ENCODE peak calls at places on chromosome 11, in eight cellular contexts. C is CD4-positive, CD25-positive, alpha-beta regulatory T cell; D is gastrocnemius medialis; F is heart left ventricle; A is SJCRH30; Q is cardiac muscle cell; V is heart right ventricle; T is adrenal gland. L is an unnamed sample.

GRCh38 chr11:2374456-2375201 is 2.5 kb upstream of the CD81 start:
- DNase-seq in C (no peak), D (no peak), F (no peak), A (no peak), Q (no peak), V (no peak), T (peak; percentile 8), L (no peak)

GRCh38 chr11:57424802-57425564 is 1.9 kb downstream of the SLC43A3 start:
- DNase-seq in C (peak; percentile 85), D (peak; percentile 69), F (peak; percentile 86), A (peak; percentile 85), Q (peak; percentile 97), V (peak; percentile 57), T (peak; percentile 84), L (no peak)

GRCh38 chr11:112478806-112479205 is 218.1 kb upstream of the PLET1 start:
- DNase-seq in C (no peak), D (no peak), F (no peak), A (no peak), Q (no peak), V (no peak), T (no peak), L (no peak)

GRCh38 chr11:1481861-1482441 is 4.6 kb downstream of the MOB2 start:
- DNase-seq in C (no peak), D (no peak), F (peak; percentile 22), A (no peak), Q (no peak), V (peak; percentile 11), T (no peak), L (no peak)

GRCh38 chr11:114776956-114777355 is 98.6 kb downstream of the NXPE2 start:
- DNase-seq in C (peak; percentile 2), D (no peak), F (no peak), A (no peak), Q (no peak), V (no peak), T (no peak), L (no peak)

GRCh38 chr11:27701262-27702105 is 1.2 kb upstream of the BDNF start:
- DNase-seq in C (no peak), D (no peak), F (peak; percentile 57), A (peak; percentile 44), Q (peak; percentile 75), V (peak; percentile 32), T (peak; percentile 54), L (no peak)

GRCh38 chr11:119759324-119759723 is 30.3 kb upstream of the NECTIN1 start:
- DNase-seq in C (no peak), D (no peak), F (no peak), A (peak; percentile 55), Q (peak; percentile 30), V (no peak), T (no peak), L (no peak)

GRCh38 chr11:96459751-96460150 is 69.9 kb downstream of the JRKL start:
- DNase-seq in C (no peak), D (no peak), F (no peak), A (no peak), Q (no peak), V (no peak), T (no peak), L (no peak)

GRCh38 chr11:33779849-33780528 is 5.7 kb upstream of the FBXO3 start:
- DNase-seq in C (no peak), D (no peak), F (no peak), A (peak; percentile 54), Q (peak; percentile 84), V (no peak), T (no peak), L (no peak)

GRCh38 chr11:9747816-9748215 is 83.9 kb downstream of the SWAP70 start:
- DNase-seq in C (no peak), D (no peak), F (no peak), A (no peak), Q (no peak), V (no peak), T (no peak), L (no peak)

GRCh38 chr11:113431746-113432145 is 43.5 kb downstream of the DRD2 start:
- DNase-seq in C (no peak), D (no peak), F (no peak), A (peak; percentile 63), Q (no peak), V (no peak), T (no peak), L (no peak)

GRCh38 chr11:2670541-2671100 is 29.2 kb downstream of the KCNQ1OT1 start:
- DNase-seq in C (no peak), D (no peak), F (no peak), A (no peak), Q (no peak), V (no peak), T (no peak), L (no peak)

GRCh38 chr11:112279901-112280267 is 19.2 kb upstream of the PLET1 start:
- DNase-seq in C (peak; percentile 75), D (peak; percentile 19), F (peak; percentile 64), A (peak; percentile 58), Q (peak; percentile 67), V (peak; percentile 80), T (peak; percentile 72), L (no peak)

GRCh38 chr11:112806876-112807275 is 154.3 kb upstream of the NCAM1 start:
- DNase-seq in C (no peak), D (no peak), F (no peak), A (peak; percentile 82), Q (no peak), V (no peak), T (no peak), L (no peak)

GRCh38 chr11:130426223-130427048 is 2.0 kb downstream of the ADAMTS8 start:
- DNase-seq in C (no peak), D (no peak), F (peak; percentile 71), A (no peak), Q (no peak), V (no peak), T (no peak), L (no peak)

GRCh38 chr11:118627566-118627965 is 20.2 kb downstream of the PHLDB1 start:
- DNase-seq in C (no peak), D (no peak), F (no peak), A (no peak), Q (no peak), V (no peak), T (no peak), L (no peak)
- H3K36me3 ChIP-seq in C (no peaks in the 10 kb centered on the region), D (peaks cover 29% of the 10 kb centered on the region), F (peaks cover 8% of the 10 kb centered on the region), A (peaks cover 12% of the 10 kb centered on the region), Q (peaks cover 24% of the 10 kb centered on the region), V (peaks cover 78% of the 10 kb centered on the region), T (no peaks in the 10 kb centered on the region), L (no peaks in the 10 kb centered on the region)

GRCh38 chr11:65569973-65570918 is at the start of gene ZNRD2:
- DNase-seq in C (peak; percentile 99), D (peak; percentile 97), F (peak; percentile 99), A (peak; percentile 97), Q (peak; percentile 99), V (peak; percentile 97), T (peak; percentile 99), L (peak; percentile 95)

GRCh38 chr11:65573391-65574146 is 1.2 kb downstream of the FAM89B start:
- DNase-seq in C (no peak), D (peak; percentile 68), F (no peak), A (no peak), Q (no peak), V (no peak), T (peak; percentile 53), L (no peak)

GRCh38 chr11:65572356-65573043 is at the start of gene FAM89B:
- DNase-seq in C (peak; percentile 93), D (peak; percentile 81), F (peak; percentile 93), A (peak; percentile 84), Q (peak; percentile 89), V (peak; percentile 94), T (peak; percentile 94), L (peak; percentile 62)

GRCh38 chr11:65571420-65571819 is 918 bp upstream of the FAM89B start:
- DNase-seq in C (no peak), D (no peak), F (no peak), A (no peak), Q (no peak), V (no peak), T (no peak), L (no peak)

GRCh38 chr11:65571940-65572339 is 398 bp upstream of the FAM89B start:
- DNase-seq in C (peak; percentile 54), D (no peak), F (no peak), A (no peak), Q (peak; percentile 57), V (no peak), T (peak; percentile 43), L (no peak)
- H3K4me1 ChIP-seq in C (peaks cover 79% of the 10 kb centered on the region), D (peaks cover 71% of the 10 kb centered on the region), F (peaks cover 70% of the 10 kb centered on the region), A (peaks cover 29% of the 10 kb centered on the region), Q (peaks cover 30% of the 10 kb centered on the region), V (peaks cover 46% of the 10 kb centered on the region), T (peaks cover 48% of the 10 kb centered on the region), L (peaks cover 45% of the 10 kb centered on the region)

GRCh38 chr11:69487391-69487790 is 5.9 kb downstream of the LINC01488 start:
- DNase-seq in C (no peak), D (no peak), F (peak; percentile 24), A (no peak), Q (no peak), V (no peak), T (no peak), L (no peak)

GRCh38 chr11:69484427-69485259 is 3.2 kb downstream of the LINC01488 start:
- DNase-seq in C (no peak), D (no peak), F (peak; percentile 7), A (no peak), Q (no peak), V (no peak), T (no peak), L (no peak)

GRCh38 chr11:69486773-69487266 is 5.4 kb downstream of the LINC01488 start:
- DNase-seq in C (no peak), D (no peak), F (peak; percentile 28), A (no peak), Q (no peak), V (no peak), T (no peak), L (no peak)

GRCh38 chr11:69485337-69486041 is 4.0 kb downstream of the LINC01488 start:
- DNase-seq in C (no peak), D (no peak), F (peak; percentile 44), A (no peak), Q (no peak), V (no peak), T (no peak), L (no peak)

DNA sequence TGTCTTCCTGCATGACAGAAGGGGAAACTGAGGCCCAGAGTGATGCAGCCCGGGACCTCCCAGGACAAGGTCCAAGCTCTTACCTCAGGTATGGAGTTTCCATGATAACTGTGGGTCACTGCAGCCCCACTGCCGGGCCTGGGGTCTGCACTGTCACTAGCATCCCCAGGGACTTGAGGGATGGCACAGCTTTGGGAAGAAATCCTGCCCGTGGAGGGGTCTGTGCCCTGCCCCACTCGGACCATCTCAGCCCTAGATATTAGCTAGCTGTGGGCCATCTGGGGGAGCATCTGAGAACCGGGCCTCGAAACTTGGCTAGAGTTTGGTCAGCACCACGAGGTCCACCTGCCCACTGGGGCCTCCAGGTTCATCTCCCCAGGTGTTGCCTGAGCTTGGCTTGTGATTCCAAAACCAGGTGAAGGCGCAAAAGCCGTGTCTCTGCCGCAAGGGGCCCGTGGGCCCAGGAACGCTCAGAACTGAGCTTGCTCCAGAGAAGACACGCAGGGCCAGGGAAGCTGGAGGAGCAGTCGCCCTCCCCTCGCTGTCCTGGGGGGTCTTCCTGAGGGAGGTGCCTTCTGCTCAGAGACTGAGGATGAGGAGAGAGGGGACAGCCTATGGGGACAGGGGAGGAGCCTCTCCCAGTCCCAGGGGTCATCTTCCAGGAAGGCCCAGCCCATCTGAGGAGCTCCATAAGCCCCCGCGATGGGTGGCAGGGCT is 4.8 kb downstream of the LINC01488 start:
- DNase-seq in C (no peak), D (no peak), F (peak; percentile 17), A (no peak), Q (no peak), V (no peak), T (no peak), L (no peak)
- H3K36me3 ChIP-seq in C (no peaks in the 10 kb centered on the region), D (no peaks in the 10 kb centered on the region), F (no peaks in the 10 kb centered on the region), A (no peaks in the 10 kb centered on the region), Q (no peaks in the 10 kb centered on the region), V (no peaks in the 10 kb centered on the region), T (no peaks in the 10 kb centered on the region), L (no peaks in the 10 kb centered on the region)

GRCh38 chr11:60372767-60373166 is 5.6 kb upstream of the MS4A7 start:
- DNase-seq in C (no peak), D (no peak), F (no peak), A (no peak), Q (no peak), V (no peak), T (no peak), L (no peak)
- H3K4me1 ChIP-seq in C (no peaks in the 10 kb centered on the region), D (no peaks in the 10 kb centered on the region), F (peaks cover 23% of the 10 kb centered on the region), A (peaks cover 18% of the 10 kb centered on the region), Q (no peaks in the 10 kb centered on the region), V (no peaks in the 10 kb centered on the region), T (no peaks in the 10 kb centered on the region), L (no peaks in the 10 kb centered on the region)